ENCODE peak calls at places on chromosome 10, in four cellular contexts. L is colonic mucosa, V is BE2C, U is transverse colon. J is an unnamed sample. For H3K4me1, the result is how much of the 10 kb centered on the place peaks cover.

GRCh38 chr10:44069573-44069972 is 315.3 kb downstream of the CXCL12 start:
- DNase-seq in L (no peak), V (no peak), U (no peak), J (no peak)

GRCh38 chr10:63355682-63356081 is 110.1 kb downstream of the JMJD1C start:
- DNase-seq in L (no peak), V (no peak), U (no peak), J (no peak)

GRCh38 chr10:117365612-117366011 is 9.6 kb downstream of the PDZD8 start:
- DNase-seq in L (no peak), V (no peak), U (peak), J (no peak)

GRCh38 chr10:106467506-106467905 is 697.0 kb downstream of the SORCS1 start:
- DNase-seq in L (no peak), V (no peak), U (no peak), J (no peak)

GRCh38 chr10:61608255-61609040 is 54.3 kb upstream of the CABCOCO1 start:
- DNase-seq in L (no peak), V (no peak), U (no peak), J (no peak)

GRCh38 chr10:80619036-80619435 is 81.3 kb downstream of the SH2D4B start:
- DNase-seq in L (no peak), V (no peak), U (no peak), J (no peak)

GRCh38 chr10:31353574-31353973 is 34.6 kb downstream of the ZEB1 start:
- DNase-seq in L (no peak), V (no peak), U (no peak), J (no peak)

GRCh38 chr10:85791846-85792532 is 574.6 kb downstream of the GRID1 start:
- DNase-seq in L (no peak), V (no peak), U (no peak), J (no peak)

GRCh38 chr10:11610151-11610854 is 1.1 kb downstream of the USP6NL start:
- DNase-seq in L (no peak), V (no peak), U (no peak), J (no peak)

GRCh38 chr10:13993169-13993568 is 337.6 kb downstream of the FRMD4A start:
- DNase-seq in L (no peak), V (no peak), U (no peak), J (peak)

GRCh38 chr10:91380873-91381561 is 29.1 kb upstream of the HECTD2 start:
- DNase-seq in L (no peak), V (peak), U (no peak), J (peak)

GRCh38 chr10:70295321-70295720 is 11.5 kb upstream of the NPFFR1 start:
- DNase-seq in L (no peak), V (no peak), U (no peak), J (no peak)

GRCh38 chr10:62076872-62077271 is 175.4 kb downstream of the ARID5B start:
- DNase-seq in L (no peak), V (no peak), U (no peak), J (no peak)

GRCh38 chr10:103951942-103952341 is 15.0 kb upstream of the SLK start:
- DNase-seq in L (no peak), V (no peak), U (no peak), J (peak)

GRCh38 chr10:113199459-113199858 is 249.4 kb downstream of the TCF7L2 start:
- DNase-seq in L (no peak), V (no peak), U (no peak), J (no peak)

GRCh38 chr10:66642217-66642616 is 283.6 kb upstream of the LRRTM3 start:
- DNase-seq in L (no peak), V (no peak), U (no peak), J (no peak)

GRCh38 chr10:49083256-49083655 is 32.1 kb downstream of the VSTM4 start:
- DNase-seq in L (no peak), V (no peak), U (no peak), J (no peak)

GRCh38 chr10:124568339-124568738 is 106.7 kb downstream of the LHPP start:
- DNase-seq in L (no peak), V (no peak), U (no peak), J (no peak)

GRCh38 chr10:6083523-6084475 is 5.0 kb upstream of the RBM17 start:
- DNase-seq in L (no peak), V (no peak), U (no peak), J (no peak)

GRCh38 chr10:24784923-24785322 is 61.2 kb upstream of the ARHGAP21 start:
- DNase-seq in L (no peak), V (no peak), U (no peak), J (no peak)

GRCh38 chr10:15515207-15515606 is 144.1 kb upstream of the FAM171A1 start:
- DNase-seq in L (peak), V (no peak), U (peak), J (peak)

GRCh38 chr10:34249634-34250033 is 565.5 kb downstream of the PARD3 start:
- DNase-seq in L (no peak), V (no peak), U (no peak), J (no peak)

GRCh38 chr10:73940634-73941221 is 29.8 kb downstream of the PLAU start:
- DNase-seq in L (peak), V (peak), U (peak), J (peak)

GRCh38 chr10:102630663-102631062 is 13.6 kb upstream of the TRIM8 start:
- DNase-seq in L (no peak), V (no peak), U (no peak), J (no peak)

GRCh38 chr10:102629661-102630614 is 14.3 kb upstream of the TRIM8 start:
- DNase-seq in L (no peak), V (peak), U (no peak), J (no peak)

GRCh38 chr10:102633282-102633681 is 11.0 kb upstream of the TRIM8 start:
- DNase-seq in L (no peak), V (no peak), U (no peak), J (no peak)

GRCh38 chr10:102632394-102633062 is 11.8 kb upstream of the TRIM8 start:
- DNase-seq in L (no peak), V (no peak), U (no peak), J (no peak)

DNA sequence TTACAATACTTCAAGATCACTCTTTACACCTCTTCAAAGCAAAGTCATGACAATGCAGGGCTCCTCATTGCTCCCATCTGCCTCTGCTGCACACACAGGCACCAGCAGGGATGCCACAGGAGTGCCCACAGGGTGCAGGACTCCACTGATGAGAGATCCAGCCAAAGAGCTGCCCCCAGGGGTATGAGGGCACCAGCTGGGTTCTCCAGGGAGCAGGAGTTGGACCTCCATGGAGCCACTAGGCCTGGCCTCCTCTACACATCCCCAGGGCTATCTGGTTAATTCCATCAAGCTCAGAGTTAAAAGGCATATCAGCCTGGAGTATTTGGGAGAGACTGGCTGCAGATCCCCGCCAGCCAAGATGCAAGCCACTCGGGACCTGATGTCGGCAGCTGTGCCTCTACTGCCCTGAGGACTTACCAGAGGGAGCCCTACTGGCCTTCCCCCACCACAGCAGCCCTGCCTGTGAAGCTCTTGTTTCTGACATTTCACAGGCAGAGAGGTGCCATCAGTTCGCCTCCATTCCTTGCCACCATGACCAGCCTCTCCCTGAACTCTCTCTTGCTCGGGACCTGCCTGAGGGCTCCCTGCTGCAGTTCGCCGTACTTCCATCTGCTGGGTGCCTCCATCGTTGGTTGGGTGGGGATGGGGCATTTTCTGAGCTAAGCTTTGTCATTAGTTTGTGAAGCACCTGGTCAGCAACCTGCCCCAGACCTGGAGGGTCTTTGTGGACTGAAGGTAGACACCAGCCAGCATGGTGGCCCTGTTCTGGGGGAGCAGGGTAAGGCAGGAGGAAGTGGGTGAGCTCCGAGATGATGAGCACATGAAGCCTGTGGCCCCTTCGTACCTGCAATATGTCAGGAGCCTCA is 12.5 kb upstream of the TRIM8 start:
- DNase-seq in L (no peak), V (no peak), U (no peak), J (no peak)
- H3K4me1 ChIP-seq in L (under half), V (under half), U (half or more), J (under half)

GRCh38 chr10:97780991-97781540 is 9.3 kb upstream of the SFRP5 start:
- DNase-seq in L (no peak), V (no peak), U (no peak), J (no peak)

GRCh38 chr10:97779975-97780374 is 8.2 kb upstream of the SFRP5 start:
- DNase-seq in L (no peak), V (no peak), U (no peak), J (no peak)

GRCh38 chr10:97779492-97779891 is 7.7 kb upstream of the SFRP5 start:
- DNase-seq in L (no peak), V (no peak), U (no peak), J (no peak)

GRCh38 chr10:97782455-97783228 is 10.8 kb upstream of the SFRP5 start:
- DNase-seq in L (no peak), V (no peak), U (no peak), J (no peak)

GRCh38 chr10:97781541-97782331 is 9.9 kb upstream of the SFRP5 start:
- DNase-seq in L (no peak), V (no peak), U (no peak), J (no peak)
- H3K4me1 ChIP-seq in L (under half), V (under half), U (under half), J (under half)

GRCh38 chr10:50580260-50580891 is 43.4 kb downstream of the SGMS1 start:
- DNase-seq in L (no peak), V (no peak), U (no peak), J (no peak)
- H3K4me1 ChIP-seq in L (under half), V (under half), U (under half), J (under half)

GRCh38 chr10:100909506-100910260 is 3.1 kb upstream of the SLF2 start:
- DNase-seq in L (no peak), V (no peak), U (no peak), J (no peak)

GRCh38 chr10:100911472-100911871 is 1.3 kb upstream of the SLF2 start:
- DNase-seq in L (no peak), V (no peak), U (no peak), J (no peak)

GRCh38 chr10:100907175-100907574 is 5.6 kb upstream of the SLF2 start:
- DNase-seq in L (no peak), V (no peak), U (no peak), J (no peak)

GRCh38 chr10:100907773-100908172 is 5.0 kb upstream of the SLF2 start:
- DNase-seq in L (no peak), V (no peak), U (no peak), J (no peak)

GRCh38 chr10:100908378-100908777 is 4.4 kb upstream of the SLF2 start:
- DNase-seq in L (no peak), V (no peak), U (no peak), J (no peak)
- H3K4me1 ChIP-seq in L (under half), V (under half), U (under half), J (under half)

GRCh38 chr10:60188548-60188947 is 201.1 kb downstream of the ANK3 start:
- DNase-seq in L (no peak), V (no peak), U (no peak), J (no peak)
- H3K4me1 ChIP-seq in L (under half), V (under half), U (under half), J (under half)

GRCh38 chr10:71726673-71727428 is 7.3 kb upstream of the C10orf105 start:
- DNase-seq in L (peak), V (no peak), U (peak), J (no peak)
- H3K4me1 ChIP-seq in L (under half), V (under half), U (under half), J (under half)

GRCh38 chr10:121322776-121323175 is 275.5 kb downstream of the FGFR2 start:
- DNase-seq in L (no peak), V (no peak), U (no peak), J (no peak)

GRCh38 chr10:121326905-121327304 is 271.3 kb downstream of the FGFR2 start:
- DNase-seq in L (no peak), V (no peak), U (no peak), J (no peak)

GRCh38 chr10:121325490-121326231 is 272.6 kb downstream of the FGFR2 start:
- DNase-seq in L (no peak), V (no peak), U (no peak), J (no peak)

GRCh38 chr10:121323448-121323847 is 274.8 kb downstream of the FGFR2 start:
- DNase-seq in L (no peak), V (no peak), U (no peak), J (no peak)

DNA sequence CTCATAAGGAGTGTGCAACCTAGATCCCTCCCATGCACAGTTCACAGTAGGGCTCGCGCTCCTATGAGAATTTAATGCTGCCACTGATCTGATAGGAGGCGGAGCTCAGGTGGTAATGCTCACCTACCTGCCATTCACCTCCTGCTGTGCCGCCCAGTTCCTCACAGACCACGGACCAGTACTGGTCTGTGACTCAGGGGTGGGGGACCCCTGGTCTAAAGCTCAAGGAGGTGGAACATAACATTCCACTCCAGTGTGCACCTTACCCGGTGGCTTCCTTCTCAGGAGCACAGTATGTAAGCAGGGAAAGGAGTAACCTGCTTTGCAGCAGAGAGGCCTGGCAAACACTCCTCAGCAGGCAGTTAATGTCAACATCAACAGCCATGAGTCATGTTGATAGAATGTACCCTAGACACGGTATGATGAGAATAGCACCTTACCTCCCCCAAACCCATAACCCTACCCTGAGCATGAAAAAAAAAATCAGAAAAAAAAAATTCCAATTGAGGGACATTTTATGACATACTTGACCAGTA is 273.5 kb downstream of the FGFR2 start:
- DNase-seq in L (no peak), V (no peak), U (peak), J (peak)
- H3K4me1 ChIP-seq in L (under half), V (under half), U (under half), J (under half)

GRCh38 chr10:119273413-119273812 is 66.0 kb downstream of the GRK5 start:
- DNase-seq in L (no peak), V (no peak), U (no peak), J (no peak)
- H3K4me1 ChIP-seq in L (under half), V (under half), U (under half), J (under half)

J was measured in prostate gland.